ENCODE peak calls at places on chromosomes 4 and X, in nine cellular contexts. X, F, Q, D, A, V, L, J and Z are unnamed samples. For H3K9me3, the result is how much of the 10 kb centered on the place peaks cover.

GRCh38 chrX:19739683-19740082 is 147.7 kb downstream of the SH3KBP1 start:
- DNase-seq in X (peak), F (peak), Q (peak), D (peak), A (peak), V (peak), L (peak), J (peak), Z (peak)

GRCh38 chr4:7783560-7783959 is 156.1 kb downstream of the AFAP1 start:
- DNase-seq in X (peak), F (peak), Q (no peak), D (peak), A (no peak), V (no peak), L (no peak), J (no peak), Z (no peak)

GRCh38 chr4:95361696-95361965 is 187.1 kb downstream of the UNC5C start:
- DNase-seq in X (no peak), F (no peak), Q (no peak), D (no peak), A (no peak), V (no peak), L (no peak), J (no peak), Z (no peak)

GRCh38 chrX:149962859-149963757 is 24.8 kb upstream of the EOLA2 start:
- DNase-seq in X (peak), F (no peak), Q (no peak), D (no peak), A (peak), V (no peak), L (peak), J (peak), Z (peak)

GRCh38 chr4:68326146-68326545 is 23.7 kb downstream of the YTHDC1 start:
- DNase-seq in X (no peak), F (no peak), Q (no peak), D (no peak), A (no peak), V (no peak), L (no peak), J (no peak), Z (no peak)

GRCh38 chr4:2934077-2934812 is 29.0 kb downstream of the NOP14 start:
- DNase-seq in X (peak), F (peak), Q (peak), D (peak), A (peak), V (no peak), L (peak), J (peak), Z (no peak)

GRCh38 chrX:46381630-46382029 is 163.6 kb downstream of the ZNF674 start:
- DNase-seq in X (peak), F (no peak), Q (no peak), D (no peak), A (no peak), V (peak), L (no peak), J (no peak), Z (peak)

GRCh38 chr4:75289843-75290616 is 224.2 kb downstream of the RCHY1 start:
- DNase-seq in X (peak), F (no peak), Q (no peak), D (no peak), A (peak), V (peak), L (peak), J (no peak), Z (no peak)

GRCh38 chr4:18695733-18696527 is 674.4 kb upstream of the LCORL start:
- DNase-seq in X (no peak), F (no peak), Q (no peak), D (no peak), A (no peak), V (no peak), L (no peak), J (no peak), Z (no peak)

GRCh38 chr4:156118821-156119220 is 165.2 kb upstream of the CTSO start:
- DNase-seq in X (no peak), F (no peak), Q (no peak), D (no peak), A (no peak), V (no peak), L (no peak), J (no peak), Z (no peak)

GRCh38 chr4:45183905-45184304 is 457.5 kb upstream of the GNPDA2 start:
- DNase-seq in X (no peak), F (no peak), Q (no peak), D (no peak), A (no peak), V (no peak), L (no peak), J (no peak), Z (no peak)

GRCh38 chrX:53798281-53798680 is 111.8 kb upstream of the HUWE1 start:
- DNase-seq in X (no peak), F (no peak), Q (no peak), D (no peak), A (no peak), V (no peak), L (no peak), J (no peak), Z (no peak)

GRCh38 chr4:122151982-122152698 is at the start of gene BLTP1:
- DNase-seq in X (peak), F (peak), Q (peak), D (peak), A (peak), V (peak), L (peak), J (peak), Z (peak)

GRCh38 chr4:182065255-182065654 is 177.9 kb upstream of the TENM3 start:
- DNase-seq in X (no peak), F (no peak), Q (no peak), D (no peak), A (no peak), V (no peak), L (no peak), J (no peak), Z (no peak)

GRCh38 chrX:25158635-25159034 is 142.9 kb upstream of the ARX start:
- DNase-seq in X (no peak), F (no peak), Q (no peak), D (no peak), A (no peak), V (no peak), L (no peak), J (no peak), Z (no peak)

GRCh38 chr4:127586922-127587571 is 45.7 kb upstream of the INTU start:
- DNase-seq in X (no peak), F (no peak), Q (peak), D (no peak), A (no peak), V (no peak), L (no peak), J (no peak), Z (peak)

GRCh38 chrX:11530621-11531020 is 135.1 kb downstream of the ARHGAP6 start:
- DNase-seq in X (no peak), F (no peak), Q (no peak), D (no peak), A (no peak), V (no peak), L (no peak), J (no peak), Z (no peak)

GRCh38 chrX:115491766-115492165 is 69.2 kb upstream of the PLS3 start:
- DNase-seq in X (no peak), F (no peak), Q (no peak), D (no peak), A (no peak), V (no peak), L (no peak), J (no peak), Z (no peak)

GRCh38 chrX:19514791-19515614 is at the start of gene MAP3K15:
- DNase-seq in X (no peak), F (peak), Q (peak), D (no peak), A (peak), V (peak), L (peak), J (no peak), Z (peak)

GRCh38 chrX:43557792-43558191 is 98.3 kb upstream of the MAOA start:
- DNase-seq in X (peak), F (no peak), Q (peak), D (no peak), A (peak), V (no peak), L (peak), J (peak), Z (peak)

GRCh38 chr4:25547343-25547742 is 108.3 kb upstream of the SLC34A2 start:
- DNase-seq in X (no peak), F (no peak), Q (no peak), D (no peak), A (no peak), V (no peak), L (no peak), J (no peak), Z (no peak)

GRCh38 chr4:85509882-85510631 is 35.1 kb downstream of the ARHGAP24 start:
- DNase-seq in X (peak), F (no peak), Q (no peak), D (no peak), A (no peak), V (no peak), L (no peak), J (no peak), Z (no peak)

GRCh38 chrX:1451251-1451675 is 1.4 kb downstream of the ASMTL start:
- DNase-seq in X (peak), F (no peak), Q (no peak), D (peak), A (no peak), V (no peak), L (no peak), J (peak), Z (no peak)

GRCh38 chrX:1451676-1452496 is 823 bp downstream of the ASMTL start:
- DNase-seq in X (peak), F (peak), Q (no peak), D (peak), A (peak), V (no peak), L (peak), J (peak), Z (peak)

GRCh38 chrX:1453390-1453783 is 678 bp upstream of the ASMTL start:
- DNase-seq in X (no peak), F (peak), Q (no peak), D (peak), A (no peak), V (no peak), L (no peak), J (no peak), Z (no peak)

GRCh38 chrX:1453951-1454785 is 1.5 kb upstream of the ASMTL start:
- DNase-seq in X (peak), F (peak), Q (peak), D (peak), A (peak), V (peak), L (peak), J (peak), Z (peak)

DNA sequence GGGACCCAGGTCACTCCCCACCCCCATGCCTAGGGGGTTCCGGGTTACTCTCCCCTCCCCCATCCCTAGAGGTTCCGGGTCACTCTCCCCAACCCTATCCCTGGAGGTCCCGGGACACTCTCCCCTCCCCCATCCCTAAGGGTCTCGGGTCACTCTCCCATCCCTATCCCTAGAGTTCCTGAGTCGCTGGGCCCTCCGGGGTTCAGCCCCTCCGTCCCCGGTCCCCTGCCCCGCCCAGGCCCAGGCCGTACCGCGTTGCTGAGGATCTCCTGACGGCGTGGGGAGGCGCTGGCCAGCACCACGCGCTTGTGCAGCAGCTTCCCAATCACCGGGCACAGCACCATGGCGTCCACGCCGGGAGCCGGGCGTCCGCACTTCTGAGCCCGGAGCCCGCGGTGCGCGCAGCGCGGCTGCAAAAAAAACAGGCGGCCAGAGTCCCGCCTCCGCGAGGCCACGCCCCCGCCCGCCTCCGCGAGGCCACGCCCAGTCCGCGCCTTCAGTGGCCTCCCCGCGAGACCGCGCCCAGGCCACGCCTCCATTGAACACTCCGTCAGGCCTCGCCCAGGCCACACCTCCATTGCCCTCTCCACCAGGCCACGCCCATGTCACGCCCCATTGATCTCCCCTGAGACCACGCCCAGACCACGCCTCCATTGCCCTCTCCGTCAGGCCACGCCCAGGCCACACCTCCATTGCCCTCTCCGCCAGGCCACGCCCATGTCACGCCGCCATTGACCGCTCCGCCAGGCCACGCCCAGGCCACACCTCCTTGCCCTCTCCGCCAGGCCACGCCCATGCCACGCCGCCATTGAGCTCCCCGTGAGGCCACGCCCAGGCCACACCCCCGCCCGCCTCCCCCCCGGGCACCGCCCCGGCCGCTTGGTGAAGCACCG is at the start of gene ASMTL:
- DNase-seq in X (peak), F (peak), Q (peak), D (peak), A (peak), V (peak), L (peak), J (peak), Z (peak)
- TF ChIP-seq POLR2A in X (peak), F (no peak), Q (peak), D (peak), A (peak), V (peak), L (no peak), J (peak), Z (peak)

DNA sequence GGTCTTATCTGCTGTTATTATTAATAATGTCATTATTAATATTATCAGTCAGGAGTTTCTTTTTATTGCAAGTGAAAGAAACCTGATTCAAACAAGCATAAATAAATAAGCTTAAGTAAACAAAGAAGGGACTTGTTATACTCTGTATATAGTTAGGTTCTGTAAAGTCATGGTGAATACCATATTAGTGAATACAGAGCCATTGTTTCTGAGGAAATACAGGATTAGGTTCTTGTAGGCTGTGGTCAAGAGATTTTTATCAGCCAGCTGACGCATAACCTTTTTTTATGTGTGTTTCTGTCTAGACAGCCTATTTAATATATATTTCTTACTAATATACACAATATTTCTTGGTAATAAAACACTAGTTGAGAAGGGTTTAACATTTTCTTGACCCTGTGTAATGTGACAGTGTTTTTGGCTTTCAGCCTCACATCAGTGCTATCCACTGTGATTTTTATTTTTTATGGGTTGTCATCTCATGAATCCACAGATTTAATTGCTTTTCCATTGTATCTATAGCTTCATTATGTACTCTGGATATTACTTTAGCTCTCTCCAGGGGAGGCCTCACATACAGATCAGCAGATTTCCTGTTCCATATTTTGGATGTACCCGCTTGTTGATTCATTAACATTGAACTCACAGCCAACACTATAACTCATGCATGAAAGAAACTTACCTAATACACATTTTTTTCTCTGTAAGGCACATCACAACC is 8.0 kb downstream of the HERC3 start:
- DNase-seq in X (no peak), F (no peak), Q (no peak), D (no peak), A (no peak), V (no peak), L (no peak), J (no peak), Z (no peak)
- H3K9me3 ChIP-seq in X (under half), F (under half), Q (under half), D (under half), A (under half), V (under half), L (under half), J (under half), Z (under half)

GRCh38 chrX:40542208-40542607 is 38.6 kb upstream of the ATP6AP2 start:
- DNase-seq in X (no peak), F (no peak), Q (no peak), D (no peak), A (no peak), V (no peak), L (no peak), J (no peak), Z (no peak)
- TF ChIP-seq CTCF in X (no peak), F (no peak), Q (no peak), D (no peak), A (no peak), V (peak), L (no peak), J (no peak), Z (no peak)

DNA sequence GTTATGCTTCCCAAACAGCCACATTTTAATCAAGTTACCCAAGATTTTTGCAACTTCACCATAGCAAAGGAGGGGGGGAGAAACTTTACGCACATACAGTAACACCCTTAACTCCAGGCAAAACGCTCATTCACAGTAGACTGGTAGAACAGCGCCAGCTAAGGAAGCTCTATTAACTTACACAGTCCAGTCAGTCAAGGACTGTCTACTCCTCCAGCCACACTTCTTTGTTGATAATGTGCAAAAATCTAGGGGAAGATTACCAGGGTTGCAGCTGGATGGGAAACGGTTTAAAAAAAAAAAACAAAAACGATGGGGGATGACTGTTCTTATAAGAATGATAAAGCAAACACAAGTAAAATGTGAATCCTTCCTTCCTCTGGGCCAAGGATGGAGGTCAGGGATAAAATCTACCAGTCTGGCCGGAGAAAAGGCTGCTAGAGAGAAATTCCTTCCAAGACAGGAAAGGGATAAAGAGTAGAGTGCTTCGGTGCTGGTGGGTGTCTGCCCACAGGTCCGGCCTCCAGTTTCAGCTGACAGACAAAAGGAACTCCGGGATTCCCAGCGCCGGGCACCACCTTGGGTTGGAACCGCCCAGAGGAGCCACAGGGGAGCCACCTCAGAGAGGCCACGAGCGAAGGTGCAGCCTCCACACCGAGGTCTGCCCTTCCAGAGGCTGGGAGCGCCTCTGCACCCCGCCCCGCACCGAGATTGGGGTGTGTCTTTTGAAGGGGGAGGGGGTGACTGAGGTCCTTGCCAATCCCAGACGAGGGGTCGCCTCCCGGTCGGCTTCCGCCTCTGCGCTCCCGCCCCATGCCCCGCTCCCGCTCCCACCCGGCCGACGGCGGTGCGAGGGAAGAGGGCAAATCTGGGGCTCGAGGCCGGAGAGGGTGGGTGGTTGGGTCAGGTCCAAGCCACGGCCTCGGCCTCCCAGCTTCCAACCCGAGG is 789 bp downstream of the ANKRD50 start:
- DNase-seq in X (peak), F (no peak), Q (peak), D (peak), A (peak), V (peak), L (peak), J (peak), Z (peak)
- TF ChIP-seq POLR2A in X (no peak), F (no peak), Q (no peak), D (no peak), A (peak), V (peak), L (no peak), J (no peak), Z (no peak)

GRCh38 chrX:152878976-152879755 is 18.7 kb upstream of the ZNF185 start:
- DNase-seq in X (no peak), F (peak), Q (no peak), D (no peak), A (no peak), V (no peak), L (no peak), J (no peak), Z (no peak)
- H3K9me3 ChIP-seq in X (under half), F (under half), Q (under half), D (under half), A (under half), V (under half), L (under half), J (under half), Z (under half)

GRCh38 chr4:70759627-70760026 is 37.9 kb downstream of the RUFY3 start:
- DNase-seq in X (no peak), F (no peak), Q (no peak), D (no peak), A (no peak), V (no peak), L (no peak), J (no peak), Z (no peak)
- TF ChIP-seq CTCF in X (no peak), F (no peak), Q (no peak), D (no peak), A (no peak), V (no peak), L (no peak), J (no peak), Z (no peak)

GRCh38 chr4:141675384-141675783 is 39.0 kb downstream of the IL15 start:
- DNase-seq in X (no peak), F (no peak), Q (no peak), D (no peak), A (no peak), V (no peak), L (no peak), J (no peak), Z (no peak)

GRCh38 chr4:141668200-141668599 is 31.8 kb downstream of the IL15 start:
- DNase-seq in X (no peak), F (no peak), Q (no peak), D (no peak), A (no peak), V (no peak), L (no peak), J (no peak), Z (no peak)

DNA sequence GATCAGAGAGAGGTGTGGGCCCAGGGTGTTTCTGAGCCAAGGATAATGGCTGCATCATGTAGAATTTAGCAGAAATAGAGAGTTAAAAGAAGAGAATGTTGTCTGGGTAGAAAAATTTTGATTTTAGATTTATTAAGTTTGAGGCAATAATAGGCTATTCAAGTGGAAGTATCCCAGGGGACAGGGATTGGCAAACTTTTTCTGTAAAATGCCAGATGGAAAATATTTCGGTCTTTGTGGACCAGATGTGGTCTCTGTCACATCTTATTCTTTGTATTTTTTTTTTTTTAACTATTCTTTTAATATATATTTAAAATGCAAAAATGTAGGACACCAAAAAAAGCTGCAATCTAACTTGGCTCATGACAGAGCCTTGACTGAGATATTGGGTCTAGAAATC is 33.1 kb downstream of the IL15 start:
- DNase-seq in X (no peak), F (no peak), Q (no peak), D (no peak), A (no peak), V (no peak), L (no peak), J (no peak), Z (no peak)
- TF ChIP-seq POLR2A in X (no peak), F (no peak), Q (no peak), D (no peak), A (no peak), V (no peak), L (no peak), J (no peak), Z (no peak)

GRCh38 chr4:63348735-63349673 is 1060.2 kb downstream of the TECRL start:
- DNase-seq in X (no peak), F (peak), Q (no peak), D (no peak), A (no peak), V (no peak), L (no peak), J (no peak), Z (no peak)

GRCh38 chr4:63349674-63350025 is 1059.6 kb downstream of the TECRL start:
- DNase-seq in X (no peak), F (no peak), Q (no peak), D (no peak), A (no peak), V (no peak), L (no peak), J (no peak), Z (no peak)
- H3K9me3 ChIP-seq in X (under half), F (half or more), Q (under half), D (under half), A (under half), V (under half), L (under half), J (under half), Z (under half)